ENCODE peak calls at places on chromosomes 1 and 21, in five cellular contexts. L is fibroblast of lung, N is upper lobe of right lung, S is SK-N-SH, Z is heart left ventricle. V is an unnamed sample.

GRCh38 chr21:36596174-36596573 is 102.7 kb upstream of the SIM2 start:
- DNase-seq in L (no peak), N (no peak), S (no peak), Z (no peak), V (no peak)

GRCh38 chr1:25917996-25918395 is 11.8 kb upstream of the STMN1 start:
- DNase-seq in L (no peak), N (no peak), S (no peak), Z (no peak), V (no peak)

GRCh38 chr1:174158767-174159252 is 510 bp upstream of the RABGAP1L start:
- DNase-seq in L (no peak), N (no peak), S (no peak), Z (no peak), V (peak; percentile 39)

GRCh38 chr1:88873737-88874374 is 17.5 kb downstream of the GTF2B start:
- DNase-seq in L (peak; percentile 27), N (no peak), S (no peak), Z (no peak), V (no peak)

GRCh38 chr1:67572594-67573221 is 112.3 kb upstream of the GADD45A start:
- DNase-seq in L (no peak), N (peak; percentile 80), S (no peak), Z (peak; percentile 41), V (no peak)

GRCh38 chr1:237873487-237873927 is 17.2 kb downstream of the ZP4 start:
- DNase-seq in L (peak; percentile 78), N (no peak), S (no peak), Z (no peak), V (no peak)

GRCh38 chr1:222697858-222698257 is 14.4 kb downstream of the AIDA start:
- DNase-seq in L (peak; percentile 58), N (no peak), S (no peak), Z (no peak), V (no peak)

GRCh38 chr1:244012232-244012631 is 38.9 kb upstream of the ZBTB18 start:
- DNase-seq in L (peak; percentile 47), N (no peak), S (no peak), Z (peak; percentile 44), V (no peak)

GRCh38 chr1:240293706-240294105 is 202.0 kb downstream of the FMN2 start:
- DNase-seq in L (no peak), N (no peak), S (no peak), Z (no peak), V (no peak)

GRCh38 chr1:24236170-24237045 is 49.3 kb upstream of the IFNLR1 start:
- DNase-seq in L (peak; percentile 65), N (no peak), S (no peak), Z (no peak), V (no peak)

GRCh38 chr1:213070399-213070798 is 19.4 kb downstream of the RPS6KC1 start:
- DNase-seq in L (peak; percentile 92), N (no peak), S (peak; percentile 7), Z (no peak), V (no peak)

GRCh38 chr1:154330669-154331068 is 5.3 kb downstream of the ATP8B2 start:
- DNase-seq in L (no peak), N (no peak), S (no peak), Z (no peak), V (no peak)

GRCh38 chr1:110673805-110674336 is 869 bp downstream of the KCNA3 start:
- DNase-seq in L (no peak), N (no peak), S (peak; percentile 6), Z (no peak), V (peak; percentile 15)

GRCh38 chr1:21775985-21776562 is 6.9 kb downstream of the USP48 start:
- DNase-seq in L (peak; percentile 82), N (no peak), S (no peak), Z (no peak), V (no peak)

DNA sequence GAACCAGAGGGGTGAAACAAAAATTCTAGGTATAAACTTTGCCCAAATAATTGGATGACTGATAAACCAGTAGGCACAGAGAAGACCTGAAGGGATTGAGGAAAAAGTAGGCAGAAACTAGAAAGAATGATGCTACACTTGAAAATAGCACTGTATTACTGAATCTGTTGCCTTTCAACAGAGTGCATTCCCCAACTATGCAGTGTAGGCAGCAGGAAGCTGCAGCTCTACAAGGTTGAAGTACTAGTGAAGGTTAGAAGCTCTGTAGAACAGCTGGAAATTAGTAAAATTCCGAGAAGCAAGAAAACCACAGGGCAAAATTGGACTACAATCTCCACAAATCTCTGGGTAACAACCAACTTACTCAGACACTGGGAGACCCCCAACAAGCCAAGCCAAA is 27.4 kb downstream of the ZNF644 start:
- DNase-seq in L (no peak), N (no peak), S (no peak), Z (no peak), V (no peak)
- H3K9me3 ChIP-seq in L (no peaks in the 10 kb centered on the region), N (peaks cover 7% of the 10 kb centered on the region), S (peaks cover 9% of the 10 kb centered on the region), Z (peaks cover 4% of the 10 kb centered on the region), V (peaks cover 5% of the 10 kb centered on the region)

DNA sequence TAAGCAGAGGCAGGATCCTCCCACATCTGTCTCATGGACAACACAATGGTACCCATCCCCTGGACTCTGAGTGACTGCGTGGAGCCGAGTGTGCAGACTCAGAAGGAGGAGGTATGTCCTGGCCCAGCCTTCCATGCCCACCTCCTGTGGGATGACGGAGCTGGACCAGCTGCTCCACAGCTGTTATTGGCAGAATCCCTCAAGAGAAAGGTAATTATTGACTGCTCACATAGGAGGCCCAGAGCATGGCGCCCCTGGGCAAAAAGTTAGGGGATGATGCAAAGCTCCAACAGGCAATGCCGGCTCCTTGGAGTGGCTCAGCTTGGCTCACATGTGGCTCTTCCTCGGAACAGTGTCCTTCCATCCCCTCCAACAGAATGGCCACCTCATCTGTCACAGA is 12.2 kb upstream of the ACTRT2 start:
- DNase-seq in L (no peak), N (no peak), S (no peak), Z (no peak), V (no peak)
- H3K9me3 ChIP-seq in L (no peaks in the 10 kb centered on the region), N (no peaks in the 10 kb centered on the region), S (no peaks in the 10 kb centered on the region), Z (no peaks in the 10 kb centered on the region), V (no peaks in the 10 kb centered on the region)

GRCh38 chr1:171655215-171656116 is 3.0 kb upstream of the MYOC start:
- DNase-seq in L (peak; percentile 66), N (no peak), S (peak; percentile 56), Z (peak; percentile 86), V (peak; percentile 26)
- H3K9me3 ChIP-seq in L (no peaks in the 10 kb centered on the region), N (no peaks in the 10 kb centered on the region), S (no peaks in the 10 kb centered on the region), Z (no peaks in the 10 kb centered on the region), V (no peaks in the 10 kb centered on the region)

GRCh38 chr1:71390518-71390917 is 309.7 kb upstream of the ZRANB2 start:
- DNase-seq in L (no peak), N (no peak), S (no peak), Z (no peak), V (no peak)

GRCh38 chr1:71393301-71393700 is 312.5 kb upstream of the ZRANB2 start:
- DNase-seq in L (no peak), N (no peak), S (no peak), Z (no peak), V (no peak)
- H3K9me3 ChIP-seq in L (no peaks in the 10 kb centered on the region), N (no peaks in the 10 kb centered on the region), S (no peaks in the 10 kb centered on the region), Z (no peaks in the 10 kb centered on the region), V (no peaks in the 10 kb centered on the region)

GRCh38 chr21:40622531-40622930 is 224.4 kb downstream of the DSCAM start:
- DNase-seq in L (no peak), N (no peak), S (peak; percentile 23), Z (no peak), V (no peak)
- H3K9me3 ChIP-seq in L (no peaks in the 10 kb centered on the region), N (no peaks in the 10 kb centered on the region), S (peaks cover 7% of the 10 kb centered on the region), Z (no peaks in the 10 kb centered on the region), V (no peaks in the 10 kb centered on the region)

GRCh38 chr1:3412376-3412775 is 42.1 kb upstream of the ARHGEF16 start:
- DNase-seq in L (no peak), N (no peak), S (no peak), Z (no peak), V (no peak)
- H3K9me3 ChIP-seq in L (no peaks in the 10 kb centered on the region), N (peaks cover 5% of the 10 kb centered on the region), S (no peaks in the 10 kb centered on the region), Z (no peaks in the 10 kb centered on the region), V (no peaks in the 10 kb centered on the region)

GRCh38 chr1:248787430-248787829 is 31.9 kb upstream of the LYPD8 start:
- DNase-seq in L (no peak), N (no peak), S (no peak), Z (no peak), V (no peak)
- H3K9me3 ChIP-seq in L (no peaks in the 10 kb centered on the region), N (no peaks in the 10 kb centered on the region), S (no peaks in the 10 kb centered on the region), Z (no peaks in the 10 kb centered on the region), V (no peaks in the 10 kb centered on the region)

GRCh38 chr1:202037706-202038296 is 27.4 kb downstream of the ELF3 start:
- DNase-seq in L (no peak), N (no peak), S (no peak), Z (no peak), V (no peak)
- H3K9me3 ChIP-seq in L (no peaks in the 10 kb centered on the region), N (no peaks in the 10 kb centered on the region), S (no peaks in the 10 kb centered on the region), Z (no peaks in the 10 kb centered on the region), V (no peaks in the 10 kb centered on the region)

GRCh38 chr1:93937997-93938396 is 28.8 kb upstream of the GCLM start:
- DNase-seq in L (no peak), N (no peak), S (no peak), Z (no peak), V (no peak)

GRCh38 chr1:93938461-93939145 is 29.4 kb upstream of the GCLM start:
- DNase-seq in L (no peak), N (no peak), S (no peak), Z (no peak), V (no peak)
- H3K9me3 ChIP-seq in L (no peaks in the 10 kb centered on the region), N (no peaks in the 10 kb centered on the region), S (no peaks in the 10 kb centered on the region), Z (no peaks in the 10 kb centered on the region), V (peaks cover 3% of the 10 kb centered on the region)

GRCh38 chr1:4611708-4612349 is 42.6 kb upstream of the AJAP1 start:
- DNase-seq in L (no peak), N (no peak), S (peak; percentile 85), Z (no peak), V (no peak)
- H3K9me3 ChIP-seq in L (no peaks in the 10 kb centered on the region), N (no peaks in the 10 kb centered on the region), S (no peaks in the 10 kb centered on the region), Z (no peaks in the 10 kb centered on the region), V (no peaks in the 10 kb centered on the region)

V was measured in T-helper 17 cell.